ENCODE peak calls at places on chromosomes 2 and 18, in six cellular contexts. R, Y, C, N, T and V are unnamed samples. For H3K27me3, the result is how much of the 10 kb centered on the place peaks cover.

GRCh38 chr2:207617011-207617671 is 8.1 kb downstream of the METTL21A start:
- DNase-seq in R (peak), Y (no peak), C (peak), N (peak), T (no peak), V (no peak)

GRCh38 chr18:59388180-59388579 is 29.1 kb upstream of the LMAN1 start:
- DNase-seq in R (no peak), Y (no peak), C (no peak), N (no peak), T (no peak), V (no peak)

GRCh38 chr18:76913583-76913982 is 91.2 kb downstream of the ZNF236 start:
- DNase-seq in R (no peak), Y (peak), C (no peak), N (no peak), T (no peak), V (no peak)

GRCh38 chr18:77113361-77114069 is 19.1 kb downstream of the MBP start:
- DNase-seq in R (no peak), Y (no peak), C (no peak), N (no peak), T (no peak), V (no peak)

GRCh38 chr2:157443795-157444642 is at the start of gene CYTIP:
- DNase-seq in R (no peak), Y (peak), C (no peak), N (no peak), T (no peak), V (no peak)

GRCh38 chr18:72114801-72115594 is 429.1 kb downstream of the CBLN2 start:
- DNase-seq in R (no peak), Y (no peak), C (no peak), N (no peak), T (no peak), V (no peak)

GRCh38 chr2:232592687-232593407 is 40.6 kb upstream of the EFHD1 start:
- DNase-seq in R (no peak), Y (peak), C (peak), N (peak), T (no peak), V (no peak)

GRCh38 chr18:63111549-63112402 is 207.8 kb downstream of the BCL2 start:
- DNase-seq in R (no peak), Y (no peak), C (no peak), N (no peak), T (no peak), V (no peak)

GRCh38 chr2:20665261-20666113 is 1.5 kb upstream of the GDF7 start:
- DNase-seq in R (peak), Y (no peak), C (no peak), N (no peak), T (no peak), V (no peak)

GRCh38 chr18:70326255-70326654 is 37.4 kb downstream of the SOCS6 start:
- DNase-seq in R (no peak), Y (no peak), C (no peak), N (no peak), T (no peak), V (no peak)

GRCh38 chr18:79789901-79790885 is 7.5 kb upstream of the KCNG2 start:
- DNase-seq in R (no peak), Y (no peak), C (no peak), N (no peak), T (no peak), V (no peak)

GRCh38 chr18:10437837-10438236 is 16.6 kb upstream of the APCDD1 start:
- DNase-seq in R (no peak), Y (no peak), C (no peak), N (no peak), T (no peak), V (no peak)

GRCh38 chr2:238220892-238221521 is 17.5 kb upstream of the ILKAP start:
- DNase-seq in R (no peak), Y (no peak), C (no peak), N (peak), T (no peak), V (no peak)

GRCh38 chr2:238139141-238139840 is 823 bp downstream of the KLHL30 start:
- DNase-seq in R (peak), Y (no peak), C (no peak), N (no peak), T (no peak), V (no peak)

GRCh38 chr2:133568172-133568571 is at the start of gene NCKAP5:
- DNase-seq in R (peak), Y (peak), C (no peak), N (peak), T (no peak), V (no peak)

GRCh38 chr2:28645553-28645952 is 106.1 kb upstream of the PPP1CB start:
- DNase-seq in R (no peak), Y (no peak), C (no peak), N (no peak), T (no peak), V (no peak)

GRCh38 chr18:63848159-63848558 is 39.3 kb upstream of the SERPINB2 start:
- DNase-seq in R (peak), Y (no peak), C (peak), N (peak), T (no peak), V (no peak)

GRCh38 chr2:112480540-112481049 is 1.4 kb upstream of the TTL start:
- DNase-seq in R (peak), Y (peak), C (no peak), N (no peak), T (no peak), V (no peak)

GRCh38 chr2:38665854-38666577 is at the start of gene GALM:
- DNase-seq in R (peak), Y (peak), C (peak), N (peak), T (peak), V (peak)

GRCh38 chr18:11251891-11252270 is 102.5 kb upstream of the PIEZO2 start:
- DNase-seq in R (no peak), Y (no peak), C (no peak), N (no peak), T (no peak), V (no peak)

GRCh38 chr2:5242751-5243150 is 449.4 kb upstream of the SOX11 start:
- DNase-seq in R (no peak), Y (no peak), C (no peak), N (no peak), T (no peak), V (no peak)

GRCh38 chr18:58194028-58194427 is 150.0 kb downstream of the NEDD4L start:
- DNase-seq in R (peak), Y (no peak), C (no peak), N (no peak), T (no peak), V (no peak)
- TF ChIP-seq CTCF in R (peak), Y (peak), C (peak), N (no peak), T (no peak), V (no peak)

DNA sequence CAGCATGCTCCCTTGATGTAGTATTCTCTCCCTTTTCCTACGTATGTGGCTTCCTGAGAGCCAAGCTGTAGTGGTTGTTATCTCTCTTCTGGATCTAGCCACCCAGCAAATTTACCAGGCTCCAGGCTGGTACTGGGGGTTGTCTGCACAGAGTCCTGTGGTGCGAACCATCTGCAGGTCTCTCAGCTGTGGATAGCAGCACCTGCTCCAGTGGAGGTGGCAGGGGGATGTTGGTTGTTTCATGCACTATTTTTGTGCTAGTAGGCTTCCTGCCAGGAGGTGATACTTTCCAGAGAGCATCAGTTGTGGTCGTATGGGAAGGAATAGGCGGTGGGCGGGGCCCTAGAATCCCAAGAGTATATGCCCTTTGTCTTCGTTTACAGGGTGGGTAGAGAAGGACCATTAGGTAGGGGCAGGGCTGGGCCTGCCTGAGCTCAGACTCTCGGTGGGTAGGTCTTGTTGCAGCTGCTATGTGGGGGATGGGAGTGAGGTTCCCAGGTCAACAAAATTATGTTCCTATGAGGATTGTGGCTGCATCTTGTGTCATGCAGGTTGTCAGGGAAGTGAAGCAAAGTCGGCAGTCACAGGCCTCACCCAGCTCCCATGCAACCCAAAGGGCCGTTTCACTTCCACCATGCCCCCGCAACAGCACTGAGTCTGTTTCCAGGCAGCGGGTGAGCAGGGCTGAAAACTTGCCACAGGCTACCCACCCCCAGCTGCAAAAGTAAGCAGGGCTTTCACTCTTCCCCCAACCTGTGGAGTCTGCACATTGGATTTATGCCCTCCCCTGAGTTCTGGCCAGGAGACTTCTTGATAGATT is 1139.5 kb downstream of the BCL11A start:
- DNase-seq in R (no peak), Y (no peak), C (no peak), N (no peak), T (no peak), V (no peak)
- H3K27ac ChIP-seq in R (no peak), Y (no peak), C (no peak), N (no peak), T (no peak), V (no peak)

GRCh38 chr2:26904839-26905238 is 56.9 kb downstream of the DPYSL5 start:
- DNase-seq in R (no peak), Y (no peak), C (no peak), N (no peak), T (no peak), V (no peak)
- H3K27me3 ChIP-seq in R (under half), Y (under half), C (under half), N (under half), T (under half), V (under half)

GRCh38 chr2:74131901-74132300 is 15.8 kb downstream of the BOLA3 start:
- DNase-seq in R (no peak), Y (no peak), C (no peak), N (no peak), T (no peak), V (no peak)

GRCh38 chr2:74130211-74130995 is 17.3 kb downstream of the BOLA3 start:
- DNase-seq in R (peak), Y (no peak), C (no peak), N (peak), T (no peak), V (no peak)

DNA sequence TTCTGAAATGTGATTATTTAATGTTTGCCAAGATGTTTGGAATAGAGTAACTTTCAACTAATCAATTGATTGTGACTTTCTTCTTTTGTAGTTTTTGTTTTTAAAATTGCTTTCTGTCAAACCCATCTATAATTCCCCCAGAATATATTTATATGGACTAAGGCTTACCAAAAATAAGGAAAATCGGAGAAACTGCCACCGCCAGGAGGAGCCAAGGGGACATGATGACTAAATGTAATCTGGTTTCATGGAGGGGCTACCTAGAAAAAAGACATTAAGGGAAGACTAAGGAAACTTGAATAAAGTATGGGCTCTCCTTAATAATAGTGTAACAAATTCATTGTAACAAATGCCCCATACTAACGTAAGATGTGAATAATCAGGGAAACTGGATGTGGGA is 19.5 kb downstream of the BOLA3 start:
- DNase-seq in R (peak), Y (no peak), C (no peak), N (no peak), T (no peak), V (no peak)
- TF ChIP-seq CTCF in R (peak), Y (no peak), C (no peak), N (no peak), T (no peak), V (no peak)

GRCh38 chr2:191303349-191304005 is 58.3 kb downstream of the MYO1B start:
- DNase-seq in R (no peak), Y (no peak), C (no peak), N (no peak), T (no peak), V (no peak)
- H3K27ac ChIP-seq in R (peak), Y (peak), C (no peak), N (peak), T (no peak), V (no peak)